ENCODE peak calls at places on chromosomes 3 and 15, in four cellular contexts. A, Y, L and H are unnamed samples.

GRCh38 chr3:141388823-141389617 is 20.7 kb downstream of the ZBTB38 start:
- DNase-seq in L (no peak), A (peak), Y (no peak), H (no peak)

GRCh38 chr3:173889522-173890055 is 492.0 kb downstream of the NLGN1 start:
- DNase-seq in L (no peak), A (no peak), Y (no peak), H (no peak)

GRCh38 chr3:38723569-38724391 is 74.3 kb upstream of the SCN5A start:
- DNase-seq in A (no peak), L (peak), Y (no peak), H (no peak)

GRCh38 chr3:190517696-190518095 is 3.8 kb downstream of the IL1RAP start:
- DNase-seq in Y (no peak), L (no peak), A (no peak), H (no peak)

GRCh38 chr3:187944391-187945179 is 199.3 kb upstream of the BCL6 start:
- DNase-seq in Y (no peak), A (no peak), L (no peak), H (no peak)

GRCh38 chr3:64740232-64740631 is 52.4 kb upstream of the ADAMTS9 start:
- DNase-seq in Y (no peak), A (peak), L (no peak), H (no peak)

GRCh38 chr15:58611731-58612676 is 137.5 kb downstream of the ADAM10 start:
- DNase-seq in L (peak), Y (no peak), A (no peak), H (no peak)

GRCh38 chr3:171145866-171146265 is 119.3 kb upstream of the SLC2A2 start:
- DNase-seq in L (no peak), A (no peak), Y (no peak), H (no peak)

GRCh38 chr3:106825962-106826605 is 551.2 kb upstream of the CCDC54 start:
- DNase-seq in Y (no peak), L (no peak), A (no peak), H (no peak)

GRCh38 chr3:124601189-124601588 is 129.1 kb upstream of the UMPS start:
- DNase-seq in L (no peak), Y (no peak), A (no peak), H (no peak)

GRCh38 chr3:105686324-105686897 is 182.4 kb downstream of the CBLB start:
- DNase-seq in Y (peak), L (peak), A (no peak), H (no peak)

GRCh38 chr3:170490828-170491560 is 72.3 kb downstream of the CLDN11 start:
- DNase-seq in L (no peak), A (no peak), Y (no peak), H (no peak)

GRCh38 chr3:99658274-99658673 is 19.9 kb downstream of the COL8A1 start:
- DNase-seq in Y (no peak), A (no peak), L (no peak), H (no peak)

GRCh38 chr15:67101981-67102929 is 36.9 kb downstream of the SMAD3 start:
- DNase-seq in L (no peak), A (no peak), Y (no peak), H (no peak)

GRCh38 chr15:64381000-64381751 is at the start of gene PCLAF:
- DNase-seq in Y (peak), L (peak), A (peak), H (peak)
- TF ChIP-seq POLR2AphosphoS5 in Y (peak), L (peak), A (peak), H (peak)

GRCh38 chr3:66497982-66498671 is 2.7 kb downstream of the LRIG1 start:
- DNase-seq in L (no peak), Y (no peak), A (no peak), H (no peak)
- TF ChIP-seq POLR2A in L (no peak), Y (no peak), A (no peak), H (no peak)

GRCh38 chr3:104397713-104398112 is 969.0 kb upstream of the ALCAM start:
- DNase-seq in A (no peak), L (no peak), Y (no peak), H (no peak)
- TF ChIP-seq TAF1 in A (no peak), L (no peak), Y (no peak), H (no peak)

GRCh38 chr3:50603261-50604109 is 8.1 kb downstream of the CISH start:
- DNase-seq in Y (no peak), A (no peak), L (no peak), H (no peak)

GRCh38 chr3:50606596-50606995 is 5.0 kb downstream of the CISH start:
- DNase-seq in A (no peak), L (no peak), Y (no peak), H (no peak)

GRCh38 chr3:50605901-50606326 is 5.7 kb downstream of the CISH start:
- DNase-seq in Y (no peak), A (no peak), L (no peak), H (no peak)

GRCh38 chr3:50604110-50604621 is 7.4 kb downstream of the CISH start:
- DNase-seq in Y (no peak), L (no peak), A (no peak), H (no peak)

GRCh38 chr3:50604628-50605588 is 6.7 kb downstream of the CISH start:
- DNase-seq in Y (no peak), A (no peak), L (no peak), H (no peak)
- TF ChIP-seq POLR2AphosphoS5 in Y (no peak), A (no peak), L (no peak), H (no peak)

GRCh38 chr3:152296382-152296781 is 27.7 kb downstream of the MBNL1 start:
- DNase-seq in L (no peak), Y (no peak), A (no peak), H (no peak)

GRCh38 chr3:152299243-152299976 is 30.7 kb downstream of the MBNL1 start:
- DNase-seq in A (no peak), Y (no peak), L (no peak), H (no peak)

GRCh38 chr3:152296990-152297389 is 28.3 kb downstream of the MBNL1 start:
- DNase-seq in Y (no peak), L (no peak), A (no peak), H (no peak)

GRCh38 chr3:152300029-152300764 is 31.5 kb downstream of the MBNL1 start:
- DNase-seq in L (no peak), Y (no peak), A (no peak), H (no peak)

GRCh38 chr3:152298393-152299242 is 29.9 kb downstream of the MBNL1 start:
- DNase-seq in L (peak), Y (no peak), A (peak), H (no peak)
- TF ChIP-seq POLR2A in L (no peak), Y (no peak), A (peak), H (no peak)

GRCh38 chr3:24496529-24497482 is 2.2 kb upstream of the THRB start:
- DNase-seq in L (peak), Y (no peak), A (peak), H (no peak)
- TF ChIP-seq TAF1 in L (peak), Y (no peak), A (no peak), H (no peak)

GRCh38 chr3:157082305-157082981 is 77.5 kb downstream of the CCNL1 start:
- DNase-seq in Y (no peak), L (no peak), A (no peak), H (no peak)

GRCh38 chr3:157081681-157082210 is 78.2 kb downstream of the CCNL1 start:
- DNase-seq in Y (peak), A (peak), L (peak), H (peak)

GRCh38 chr3:157078131-157078835 is 81.7 kb downstream of the CCNL1 start:
- DNase-seq in Y (no peak), A (no peak), L (no peak), H (no peak)

GRCh38 chr3:157077565-157077991 is 82.4 kb downstream of the CCNL1 start:
- DNase-seq in A (peak), L (no peak), Y (no peak), H (no peak)

DNA sequence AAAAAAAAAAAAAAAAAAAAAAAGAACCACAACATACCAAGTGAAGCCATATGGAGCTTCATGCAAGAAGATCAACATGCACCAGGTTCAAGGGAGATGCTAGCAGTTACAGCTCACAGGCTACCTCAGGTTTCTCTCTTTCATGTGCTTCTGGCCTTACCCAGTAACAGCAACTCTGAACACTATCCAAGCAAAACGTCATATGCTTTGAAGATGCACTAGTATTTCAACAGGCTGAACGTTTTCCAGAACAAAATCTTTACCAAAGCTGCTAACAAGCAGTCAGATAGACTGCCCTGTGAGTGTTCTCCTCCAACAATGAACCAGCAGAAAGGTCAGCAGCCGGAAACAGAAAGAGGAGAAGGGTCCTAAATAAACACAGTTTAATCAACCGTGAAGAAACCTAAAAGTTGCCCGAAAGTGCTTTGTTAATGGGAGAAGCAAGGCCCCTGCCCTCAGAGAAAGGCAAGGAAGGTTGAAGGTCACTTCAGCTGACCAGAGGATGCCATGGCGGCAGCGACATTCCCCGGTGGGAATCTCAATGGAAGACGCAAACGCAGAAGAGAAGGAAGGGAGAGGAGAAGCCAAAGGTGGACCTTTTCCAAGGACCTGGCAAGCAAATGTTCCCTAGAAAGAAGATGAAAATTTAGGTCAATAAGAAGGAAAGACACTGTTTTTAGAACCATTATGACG is 80.1 kb downstream of the CCNL1 start:
- DNase-seq in L (no peak), A (no peak), Y (no peak), H (no peak)
- TF ChIP-seq POLR2AphosphoS5 in L (no peak), A (no peak), Y (no peak), H (no peak)